ENCODE peak calls at places on chromosome 21, in five cellular contexts. I, M, H, P and Z are unnamed samples.

GRCh38 chr21:14054682-14055081 is 156.1 kb downstream of the LIPI start:
- DNase-seq in H (no peak), P (no peak), I (no peak), M (no peak), Z (no peak)

GRCh38 chr21:31898898-31899630 is 26.2 kb downstream of the HUNK start:
- DNase-seq in M (no peak), I (no peak), H (no peak), P (no peak), Z (no peak)

GRCh38 chr21:17359781-17360180 is 153.1 kb upstream of the CXADR start:
- DNase-seq in P (no peak), I (no peak), M (no peak), H (no peak), Z (no peak)

GRCh38 chr21:33125981-33126380 is 56.0 kb downstream of the OLIG1 start:
- DNase-seq in I (no peak), H (no peak), P (no peak), M (no peak), Z (no peak)

GRCh38 chr21:46151989-46152938 is 3.1 kb downstream of the FTCD start:
- DNase-seq in H (no peak), P (no peak), M (no peak), I (peak), Z (no peak)

GRCh38 chr21:31530918-31531705 is 128.4 kb upstream of the SOD1 start:
- DNase-seq in I (peak), M (no peak), P (no peak), H (no peak), Z (peak)

GRCh38 chr21:17514124-17514481 is 1.3 kb downstream of the CXADR start:
- DNase-seq in P (peak), I (no peak), H (no peak), M (no peak), Z (no peak)

GRCh38 chr21:45439901-45440461 is 35.0 kb downstream of the COL18A1 start:
- DNase-seq in P (no peak), H (no peak), M (no peak), I (no peak), Z (no peak)

GRCh38 chr21:31335957-31336738 is 7.9 kb downstream of the TIAM1 start:
- DNase-seq in M (peak), P (peak), I (no peak), H (peak), Z (no peak)

GRCh38 chr21:34603002-34603709 is 11.8 kb downstream of the RCAN1 start:
- DNase-seq in I (peak), P (peak), H (peak), M (peak), Z (peak)

GRCh38 chr21:15999741-16000140 is 270.0 kb downstream of the USP25 start:
- DNase-seq in M (no peak), I (no peak), H (no peak), P (no peak), Z (no peak)

GRCh38 chr21:16004121-16004520 is 274.3 kb downstream of the USP25 start:
- DNase-seq in P (no peak), H (no peak), I (no peak), M (no peak), Z (no peak)

GRCh38 chr21:16007933-16008332 is 278.2 kb downstream of the USP25 start:
- DNase-seq in M (no peak), I (no peak), P (no peak), H (no peak), Z (no peak)

GRCh38 chr21:16004523-16004922 is 274.7 kb downstream of the USP25 start:
- DNase-seq in I (no peak), P (no peak), H (no peak), M (no peak), Z (no peak)

DNA sequence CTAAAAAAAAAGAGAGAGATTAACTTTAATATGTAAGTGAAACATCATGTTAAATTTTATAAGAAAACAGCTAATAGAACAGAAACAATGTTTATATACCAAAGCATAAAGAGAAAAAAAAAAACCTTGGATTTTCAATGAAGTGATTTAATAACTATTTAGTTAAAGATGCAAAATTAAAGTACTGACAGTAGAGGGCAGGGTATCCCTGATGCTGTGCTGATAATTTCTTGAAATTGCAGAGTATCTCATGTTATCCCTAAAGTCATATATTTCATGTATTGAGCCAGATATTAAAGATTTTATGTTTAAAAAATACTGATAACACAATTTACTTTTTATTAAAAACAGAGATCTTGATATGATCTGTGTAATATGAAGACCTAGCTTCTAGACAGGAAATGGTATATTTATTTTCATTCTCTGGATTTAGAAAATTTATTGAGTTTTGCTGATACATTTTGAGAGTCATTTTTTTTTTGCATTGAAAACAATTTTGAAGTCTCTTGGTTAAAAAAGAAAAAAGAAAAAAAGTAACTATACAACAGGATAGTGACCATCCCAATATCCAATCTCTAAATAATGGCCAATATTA is 273.2 kb downstream of the USP25 start:
- DNase-seq in P (peak), M (no peak), H (peak), I (no peak), Z (no peak)
- TF ChIP-seq CTCF in P (peak), M (peak), H (peak), I (no peak), Z (no peak)

DNA sequence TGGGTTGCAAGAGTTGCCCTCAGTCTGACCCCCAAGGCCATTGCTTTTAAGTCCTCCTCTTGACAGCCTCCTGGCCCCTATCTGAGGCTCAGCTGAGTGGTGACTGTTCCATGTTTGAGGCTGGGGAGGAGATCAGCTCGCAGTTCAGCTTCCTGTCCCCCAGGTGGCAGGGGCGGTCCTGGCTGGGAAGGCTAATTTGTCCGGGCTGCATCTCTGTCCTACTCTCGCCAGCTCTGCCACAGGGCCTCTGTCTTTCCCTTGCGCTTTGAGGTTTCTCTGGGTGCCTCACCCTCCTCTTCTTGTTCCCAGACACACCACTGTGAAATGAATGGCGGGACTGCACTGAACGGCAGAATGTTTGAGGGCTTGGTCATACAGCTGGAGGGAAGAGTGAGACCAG is 157.3 kb downstream of the KCNJ6 start:
- DNase-seq in M (no peak), H (no peak), P (peak), I (peak), Z (peak)
- TF ChIP-seq CTCF in M (no peak), H (peak), P (no peak), I (peak), Z (no peak)

GRCh38 chr21:20739421-20739820 is 258.8 kb upstream of the NCAM2 start:
- DNase-seq in M (no peak), H (no peak), P (peak), I (no peak), Z (no peak)
- TF ChIP-seq CTCF in M (no peak), H (no peak), P (no peak), I (no peak), Z (no peak)

DNA sequence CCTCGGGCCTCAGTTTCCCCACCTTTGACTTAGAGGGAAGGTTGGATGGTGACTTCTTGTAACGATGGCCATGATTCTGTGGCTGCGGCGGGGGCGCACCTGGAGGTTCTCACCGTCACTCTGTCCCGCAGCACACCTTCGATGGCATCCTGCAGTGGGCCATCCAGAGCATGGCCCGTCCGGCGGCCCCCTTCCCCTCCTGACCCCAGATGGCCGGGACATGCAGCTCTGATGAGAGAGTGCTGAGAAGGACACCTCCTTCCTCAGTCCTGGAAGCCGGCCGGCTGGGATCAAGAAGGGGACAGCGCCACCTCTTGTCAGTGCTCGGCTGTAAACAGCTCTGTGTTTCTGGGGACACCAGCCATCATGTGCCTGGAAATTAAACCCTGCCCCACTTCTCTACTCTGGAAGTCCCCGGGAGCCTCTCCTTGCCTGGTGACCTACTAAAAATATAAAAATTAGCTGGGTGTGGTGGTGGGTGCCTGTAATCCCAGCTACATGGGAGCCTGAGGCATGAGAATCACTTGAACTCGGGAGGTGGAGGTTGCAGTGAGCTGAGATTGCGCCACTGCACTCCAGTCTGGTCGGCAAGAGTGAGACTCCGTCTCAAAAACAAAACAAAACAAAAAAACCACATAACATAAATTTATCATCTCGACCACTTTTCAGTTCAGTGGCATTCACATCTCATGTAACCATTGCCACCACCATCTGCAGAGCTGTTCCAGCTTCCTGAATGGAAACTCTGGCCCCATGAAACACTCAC is 2.1 kb upstream of the PFKL start:
- DNase-seq in P (peak), M (peak), H (peak), I (peak), Z (peak)
- TF ChIP-seq CTCF in P (peak), M (peak), H (peak), I (peak), Z (peak)

DNA sequence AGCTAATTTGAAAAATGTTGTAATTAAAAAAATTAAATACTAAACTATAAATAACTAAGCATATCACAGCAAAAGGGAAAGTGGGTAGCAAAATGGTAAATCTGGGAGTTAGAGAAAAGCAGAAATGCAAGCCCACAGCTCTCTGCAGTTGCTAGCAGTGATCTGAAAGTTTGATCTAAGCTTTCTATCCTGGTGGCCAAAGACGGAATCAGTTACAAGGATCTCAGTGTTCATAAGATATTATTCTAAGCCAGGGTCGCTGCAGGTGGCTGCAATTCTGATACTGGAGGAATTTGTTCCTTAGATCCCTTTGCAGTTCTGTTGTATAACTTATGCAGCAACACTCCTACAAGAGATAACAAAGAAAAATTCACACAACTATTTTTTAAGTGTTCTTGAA is 363.7 kb downstream of the SETD4 start:
- DNase-seq in I (no peak), H (no peak), M (no peak), P (no peak), Z (no peak)
- TF ChIP-seq CTCF in I (no peak), H (no peak), M (no peak), P (no peak), Z (no peak)

DNA sequence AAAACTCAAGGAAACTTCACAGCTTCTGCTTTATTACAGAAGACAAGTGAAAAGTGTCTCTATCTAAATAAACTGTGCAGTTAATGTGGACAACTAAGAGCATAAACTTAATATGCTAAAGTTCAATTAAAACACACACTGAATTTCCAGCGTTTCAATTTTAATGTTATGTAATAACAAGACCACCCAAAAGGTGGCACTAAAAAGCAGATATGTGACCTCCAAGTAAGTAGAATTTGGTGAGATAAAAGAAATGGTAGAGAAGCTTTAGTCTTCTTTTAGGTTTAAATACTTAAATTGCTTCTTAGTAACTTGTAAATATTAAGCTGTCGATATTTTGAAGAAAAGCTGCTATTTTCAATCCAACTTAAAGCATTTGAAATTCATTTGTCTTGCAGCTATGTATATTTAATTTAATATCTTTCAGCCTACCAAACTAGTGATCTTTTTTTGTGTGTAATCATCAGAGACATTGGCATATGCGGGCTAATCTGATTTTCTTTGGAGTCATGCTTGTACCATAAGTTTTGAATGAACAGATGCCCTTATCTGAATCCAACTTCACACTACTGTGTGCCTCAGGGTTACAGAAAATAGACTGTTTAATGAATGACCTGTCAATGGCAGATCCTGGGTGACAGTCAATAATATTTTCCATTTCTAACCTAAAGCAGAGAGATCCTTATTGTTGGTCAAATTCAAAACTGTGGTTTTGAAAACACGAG is 36.5 kb upstream of the ADAMTS1 start:
- DNase-seq in P (no peak), I (no peak), M (no peak), H (no peak), Z (no peak)
- TF ChIP-seq CTCF in P (no peak), I (peak), M (peak), H (peak), Z (no peak)

GRCh38 chr21:25350056-25350455 is 257.2 kb downstream of the MRPL39 start:
- DNase-seq in H (no peak), M (no peak), P (no peak), I (peak), Z (no peak)
- TF ChIP-seq CTCF in H (peak), M (no peak), P (peak), I (peak), Z (no peak)

GRCh38 chr21:42233067-42233981 is 14.4 kb downstream of the ABCG1 start:
- DNase-seq in I (peak), P (no peak), M (peak), H (no peak), Z (peak)
- TF ChIP-seq CTCF in I (peak), P (no peak), M (peak), H (no peak), Z (no peak)

DNA sequence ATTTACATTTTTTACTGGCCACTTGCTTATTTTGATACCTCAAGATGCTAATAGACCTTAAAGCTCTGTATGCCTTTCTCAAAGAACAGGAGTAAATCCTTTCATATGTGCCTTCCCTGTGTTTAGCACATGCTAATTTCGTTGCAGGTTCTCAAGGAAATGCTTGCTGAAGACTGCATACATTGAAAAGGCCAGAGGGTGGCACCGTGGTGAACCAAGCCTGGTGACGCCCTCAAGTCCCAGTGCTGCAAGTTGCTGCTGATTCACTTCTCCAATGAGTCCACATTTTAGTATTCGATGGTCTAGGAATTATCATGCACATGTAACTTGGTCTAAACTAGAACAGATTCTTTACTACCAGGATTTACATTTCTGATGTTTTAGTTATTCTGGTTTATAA is 94.1 kb downstream of the CLDN17 start:
- DNase-seq in M (no peak), P (peak), I (peak), H (no peak), Z (peak)
- TF ChIP-seq CTCF in M (no peak), P (peak), I (peak), H (no peak), Z (no peak)

DNA sequence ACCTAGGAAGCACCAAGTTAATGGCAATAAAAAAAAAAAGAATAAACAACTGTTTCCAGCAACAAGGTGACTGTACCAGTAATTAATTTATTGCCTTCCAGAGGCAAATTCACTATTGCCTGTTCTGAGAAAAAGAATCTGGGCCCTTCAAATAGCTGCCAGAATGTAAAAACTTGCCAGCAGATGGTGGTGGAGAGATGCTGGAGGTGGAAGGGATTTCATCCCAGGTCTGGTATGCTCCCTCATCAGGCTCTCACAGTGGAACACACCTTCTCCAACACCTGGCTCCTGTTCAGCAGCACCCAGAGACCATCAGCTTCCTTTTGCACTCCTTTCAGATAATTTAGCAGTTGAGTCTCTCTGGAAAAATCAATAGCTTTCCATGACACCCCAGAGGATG is 792.9 kb upstream of the ADAMTS5 start:
- DNase-seq in M (no peak), H (no peak), P (no peak), I (no peak), Z (peak)
- TF ChIP-seq CTCF in M (no peak), H (peak), P (no peak), I (no peak), Z (no peak)